ENCODE peak calls at places on chromosomes 5 and 9, in eight cellular contexts. B, A, K, X, D, F, I and L are unnamed samples.

GRCh38 chr5:137282216-137282615 is 216.9 kb downstream of the SPOCK1 start:
- DNase-seq in I (no peak), X (no peak), F (no peak), K (peak), B (no peak), D (peak), A (no peak), L (no peak)

GRCh38 chr9:126796758-126797157 is 8.1 kb upstream of the ZBTB43 start:
- DNase-seq in D (no peak), I (no peak), A (no peak), X (no peak), K (no peak), F (no peak), B (no peak), L (no peak)

GRCh38 chr9:19298601-19299000 is 68.1 kb downstream of the DENND4C start:
- DNase-seq in D (no peak), X (no peak), I (no peak), F (no peak), B (no peak), K (no peak), A (no peak), L (peak)

GRCh38 chr9:91945277-91946074 is 4.6 kb downstream of the ROR2 start:
- DNase-seq in K (no peak), X (no peak), A (no peak), B (no peak), D (no peak), I (no peak), F (no peak), L (peak)

GRCh38 chr5:132209131-132209530 is 18.5 kb downstream of the P4HA2 start:
- DNase-seq in D (no peak), B (no peak), K (no peak), F (no peak), X (no peak), A (no peak), I (no peak), L (no peak)

GRCh38 chr5:148374693-148375360 is 8.9 kb upstream of the FBXO38 start:
- DNase-seq in X (no peak), I (no peak), F (no peak), B (no peak), D (no peak), A (peak), K (peak), L (peak)

GRCh38 chr5:121025671-121026070 is 561.6 kb downstream of the PRR16 start:
- DNase-seq in K (no peak), B (no peak), F (no peak), A (no peak), I (no peak), D (no peak), X (no peak), L (no peak)

GRCh38 chr9:8078641-8079140 is 279.1 kb upstream of the DMAC1 start:
- DNase-seq in B (no peak), F (no peak), D (no peak), I (no peak), K (peak), X (no peak), A (no peak), L (no peak)

GRCh38 chr5:106312360-106312759 is 1358.4 kb downstream of the EFNA5 start:
- DNase-seq in I (no peak), K (peak), X (no peak), A (no peak), F (no peak), D (no peak), B (no peak), L (no peak)

GRCh38 chr9:71719585-71719984 is 48.7 kb downstream of the CEMIP2 start:
- DNase-seq in A (no peak), D (no peak), X (no peak), I (no peak), K (peak), B (no peak), F (no peak), L (no peak)

GRCh38 chr9:73091909-73092308 is 59.8 kb upstream of the ANXA1 start:
- DNase-seq in F (no peak), K (no peak), D (no peak), A (no peak), I (no peak), X (no peak), B (no peak), L (no peak)

GRCh38 chr5:34959323-34959722 is 30.0 kb downstream of the DNAJC21 start:
- DNase-seq in A (no peak), X (no peak), K (peak), F (no peak), D (no peak), I (no peak), B (no peak), L (no peak)

GRCh38 chr5:118435131-118435530 is 553.2 kb downstream of the DTWD2 start:
- DNase-seq in A (no peak), K (no peak), X (no peak), B (no peak), D (no peak), F (no peak), I (no peak), L (no peak)